ENCODE peak calls at places on chromosomes 4 and X, in four cellular contexts. B, R, A and Z are unnamed samples.

GRCh38 chrX:34631826-34632225 is 25.3 kb downstream of the TMEM47 start:
- DNase-seq in R (no peak), A (no peak), B (no peak), Z (no peak)

GRCh38 chr4:119666653-119667091 is 38.1 kb upstream of the PDE5A start:
- DNase-seq in R (no peak), A (no peak), B (no peak), Z (no peak)

GRCh38 chrX:80432441-80432840 is 12.2 kb downstream of the TENT5D start:
- DNase-seq in A (no peak), B (no peak), R (no peak), Z (no peak)

GRCh38 chr4:76784237-76784636 is 113.7 kb downstream of the SOWAHB start:
- DNase-seq in A (no peak), R (no peak), B (peak), Z (peak)

GRCh38 chr4:166165829-166166420 is 292.9 kb downstream of the TLL1 start:
- DNase-seq in A (peak), R (peak), B (no peak), Z (peak)

GRCh38 chr4:88158360-88159136 is at the start of gene ABCG2:
- DNase-seq in B (peak), R (peak), A (peak), Z (peak)

GRCh38 chr4:101556845-101557244 is 209.5 kb upstream of the PPP3CA start:
- DNase-seq in B (no peak), R (no peak), A (no peak), Z (no peak)

GRCh38 chrX:104195489-104196084 is 29.3 kb downstream of the FAM199X start:
- DNase-seq in R (peak), B (no peak), A (peak), Z (peak)

GRCh38 chrX:20547649-20548051 is 280.9 kb upstream of the RPS6KA3 start:
- DNase-seq in A (peak), B (no peak), R (no peak), Z (no peak)

GRCh38 chr4:64766565-64766964 is 357.3 kb upstream of the TECRL start:
- DNase-seq in R (no peak), B (no peak), A (no peak), Z (no peak)

GRCh38 chr4:1211371-1211770 is 37.6 kb downstream of the CTBP1 start:
- DNase-seq in B (no peak), R (no peak), A (no peak), Z (no peak)

GRCh38 chr4:72205831-72206230 is 174.0 kb downstream of the NPFFR2 start:
- DNase-seq in B (no peak), A (no peak), R (no peak), Z (no peak)

GRCh38 chr4:105474110-105474518 is 252 bp upstream of the PPA2 start:
- DNase-seq in R (no peak), A (no peak), B (peak), Z (peak)

GRCh38 chr4:175531405-175532091 is 280.5 kb downstream of the GPM6A start:
- DNase-seq in R (no peak), A (no peak), B (no peak), Z (no peak)

GRCh38 chr4:26242451-26242850 is 78.4 kb upstream of the RBPJ start:
- DNase-seq in A (no peak), B (no peak), R (no peak), Z (no peak)

GRCh38 chrX:141903400-141904155 is at the start of gene MAGEC1:
- DNase-seq in R (peak), B (no peak), A (no peak), Z (no peak)

GRCh38 chr4:72031868-72032619 is at the start of gene NPFFR2:
- DNase-seq in A (no peak), B (peak), R (no peak), Z (peak)

GRCh38 chr4:158750379-158750778 is 18.4 kb upstream of the FNIP2 start:
- DNase-seq in A (no peak), B (no peak), R (no peak), Z (no peak)

GRCh38 chr4:7487998-7488671 is 53.4 kb upstream of the PSAPL1 start:
- DNase-seq in A (no peak), R (no peak), B (peak), Z (no peak)

GRCh38 chr4:139606600-139607301 is 50.7 kb upstream of the SETD7 start:
- DNase-seq in R (peak), B (no peak), A (no peak), Z (no peak)

GRCh38 chr4:174156239-174156826 is 127.1 kb downstream of the FBXO8 start:
- DNase-seq in B (no peak), R (peak), A (peak), Z (peak)

GRCh38 chr4:79198886-79199591 is 126.8 kb downstream of the NAA11 start:
- DNase-seq in B (no peak), A (no peak), R (peak), Z (no peak)

GRCh38 chr4:98688416-98689290 is 30.2 kb upstream of the TSPAN5 start:
- DNase-seq in R (peak), A (peak), B (no peak), Z (no peak)

GRCh38 chr4:122712782-122713181 is 19.7 kb upstream of the BBS12 start:
- DNase-seq in B (no peak), R (no peak), A (no peak), Z (no peak)
- TF ChIP-seq ELF4 in B (no peak), R (no peak), A (no peak), Z (no peak)

GRCh38 chr4:2939383-2940243 is 23.6 kb downstream of the NOP14 start:
- DNase-seq in B (no peak), R (no peak), A (no peak), Z (no peak)
- TF ChIP-seq ELF4 in B (no peak), R (no peak), A (no peak), Z (no peak)

GRCh38 chr4:80306255-80306654 is 29.3 kb upstream of the CFAP299 start:
- DNase-seq in R (no peak), B (no peak), A (no peak), Z (no peak)

GRCh38 chr4:80308466-80308822 is 27.1 kb upstream of the CFAP299 start:
- DNase-seq in B (no peak), R (no peak), A (no peak), Z (peak)

GRCh38 chr4:80309301-80310004 is 26.1 kb upstream of the CFAP299 start:
- DNase-seq in A (no peak), R (no peak), B (no peak), Z (no peak)

GRCh38 chr4:80307183-80307735 is 28.3 kb upstream of the CFAP299 start:
- DNase-seq in B (no peak), R (no peak), A (no peak), Z (peak)

GRCh38 chr4:80307774-80308465 is 27.6 kb upstream of the CFAP299 start:
- DNase-seq in B (no peak), A (no peak), R (peak), Z (peak)
- TF ChIP-seq ELF4 in B (no peak), A (no peak), R (no peak), Z (no peak)

DNA sequence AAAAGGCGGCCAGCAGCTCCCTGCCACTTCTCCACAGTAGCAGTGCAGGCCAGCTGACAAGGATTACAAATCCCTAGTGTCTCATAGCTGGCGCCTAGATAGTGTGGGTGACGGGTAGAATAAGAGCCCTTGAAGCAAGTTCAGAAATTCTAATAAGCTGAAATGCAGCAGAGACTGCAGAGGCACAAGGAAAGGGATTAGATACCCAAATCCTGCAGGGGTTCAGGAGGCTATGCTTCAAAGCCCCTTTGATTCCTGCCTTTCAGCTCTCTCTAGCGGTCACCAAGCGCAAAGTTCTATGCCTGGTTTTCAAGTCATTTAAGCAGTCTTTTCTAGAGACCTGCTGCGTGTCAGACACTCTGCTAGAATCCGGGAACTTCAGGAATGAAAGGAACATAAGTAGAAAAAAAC is 79.2 kb downstream of the RLIM start:
- DNase-seq in R (peak), B (peak), A (peak), Z (peak)
- TF ChIP-seq ELF4 in R (no peak), B (no peak), A (no peak), Z (no peak)

GRCh38 chr4:144689125-144689524 is 43.2 kb downstream of the HHIP start:
- DNase-seq in B (no peak), A (no peak), R (no peak), Z (no peak)

GRCh38 chr4:144683516-144683915 is 37.6 kb downstream of the HHIP start:
- DNase-seq in B (no peak), A (no peak), R (no peak), Z (no peak)

GRCh38 chr4:144688035-144688569 is 42.1 kb downstream of the HHIP start:
- DNase-seq in A (no peak), R (no peak), B (no peak), Z (no peak)

GRCh38 chr4:144687466-144687865 is 41.5 kb downstream of the HHIP start:
- DNase-seq in A (no peak), B (no peak), R (no peak), Z (no peak)

DNA sequence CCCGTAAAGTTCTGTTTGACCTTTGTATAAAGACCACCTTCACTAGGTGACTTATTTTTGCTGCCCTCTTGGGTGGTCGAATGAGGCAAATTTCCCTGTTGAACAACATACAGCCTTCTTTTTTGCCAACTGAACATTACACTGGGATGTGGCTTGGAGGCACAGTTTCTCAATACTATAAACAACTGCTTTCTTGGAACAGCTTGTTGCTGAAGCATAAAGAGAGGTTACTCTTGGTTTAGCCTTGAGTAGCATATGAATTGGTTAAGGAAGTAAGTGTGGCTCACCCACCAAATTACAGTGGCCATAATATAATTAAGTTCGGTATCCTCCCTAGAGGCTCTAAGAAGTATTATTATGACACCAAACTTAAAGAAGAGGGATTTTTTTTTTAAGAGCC is 40.0 kb downstream of the HHIP start:
- DNase-seq in R (no peak), B (no peak), A (no peak), Z (no peak)
- TF ChIP-seq ELF4 in R (no peak), B (no peak), A (no peak), Z (no peak)

GRCh38 chrX:117972681-117973080 is 143.9 kb downstream of the KLHL13 start:
- DNase-seq in A (no peak), R (no peak), B (peak), Z (peak)

GRCh38 chrX:117973175-117974075 is 143.2 kb downstream of the KLHL13 start:
- DNase-seq in B (no peak), R (no peak), A (no peak), Z (peak)

GRCh38 chrX:117969782-117970181 is 146.8 kb downstream of the KLHL13 start:
- DNase-seq in A (peak), B (no peak), R (no peak), Z (no peak)

GRCh38 chrX:117969337-117969736 is 147.3 kb downstream of the KLHL13 start:
- DNase-seq in B (no peak), R (no peak), A (no peak), Z (no peak)
- TF ChIP-seq ELF4 in B (no peak), R (no peak), A (no peak), Z (no peak)

GRCh38 chrX:118847676-118848075 is 24.1 kb downstream of the ZCCHC12 start:
- DNase-seq in R (peak), A (peak), B (no peak), Z (peak)

GRCh38 chrX:118855681-118856310 is 32.2 kb downstream of the ZCCHC12 start:
- DNase-seq in B (no peak), R (no peak), A (peak), Z (no peak)

DNA sequence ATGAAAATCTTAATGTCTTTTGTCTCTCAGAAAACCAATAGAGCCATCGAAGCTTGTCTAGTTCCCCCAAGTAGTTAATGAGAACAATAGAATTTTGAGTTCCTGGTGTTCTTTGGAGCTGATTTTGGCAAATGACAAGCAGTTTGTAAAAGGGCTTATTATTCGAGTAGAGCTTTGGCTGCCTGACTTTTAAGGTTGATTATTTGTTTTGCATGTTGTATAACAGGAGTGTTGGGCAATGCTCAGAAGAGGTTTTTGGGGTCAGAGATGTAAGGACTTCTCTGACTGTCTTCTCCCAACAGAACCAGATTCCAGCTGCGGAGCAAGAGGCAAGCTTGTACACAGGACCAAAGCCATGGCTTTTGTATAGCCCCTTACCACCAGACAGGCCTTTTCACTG is 30.0 kb downstream of the ZCCHC12 start:
- DNase-seq in B (no peak), A (no peak), R (no peak), Z (no peak)
- TF ChIP-seq ELF4 in B (no peak), A (no peak), R (no peak), Z (no peak)

GRCh38 chr4:187171731-187172339 is 448.2 kb upstream of the FAT1 start:
- DNase-seq in R (no peak), A (no peak), B (no peak), Z (no peak)
- TF ChIP-seq ELF4 in R (no peak), A (no peak), B (no peak), Z (no peak)